ENCODE peak calls at places on chromosomes 13 and 19, in eight cellular contexts. P is lung; R is naive thymus-derived CD8-positive, alpha-beta T cell; D is amniotic stem cell; F is H1; E is A549; U is retinal pigment epithelial cell; O is HFF-Myc. Z is an unnamed sample.

GRCh38 chr19:47112166-47112663 is 1.4 kb downstream of the ZC3H4 start:
- DNase-seq in P (peak; percentile 92), U (no peak), O (peak; percentile 70), R (peak; percentile 81), F (peak; percentile 81), D (peak; percentile 79), E (peak; percentile 89), Z (peak; percentile 89)

GRCh38 chr19:5367530-5368133 is 27.0 kb upstream of the PTPRS start:
- DNase-seq in E (no peak), P (no peak), D (no peak), O (no peak), F (no peak), R (no peak), U (no peak), Z (no peak)

GRCh38 chr19:32652893-32653625 is 21.9 kb downstream of the ANKRD27 start:
- DNase-seq in R (no peak), U (peak; percentile 53), D (no peak), E (no peak), O (peak; percentile 22), P (peak; percentile 74), F (no peak), Z (peak; percentile 18)

GRCh38 chr13:35512271-35512920 is 35.9 kb upstream of the MAB21L1 start:
- DNase-seq in F (no peak), P (no peak), D (peak; percentile 75), O (peak; percentile 66), R (no peak), E (no peak), U (peak; percentile 81), Z (no peak)

GRCh38 chr19:5240011-5240410 is 100.6 kb downstream of the PTPRS start:
- DNase-seq in F (no peak), O (no peak), U (no peak), R (no peak), P (no peak), D (no peak), E (no peak), Z (no peak)

GRCh38 chr19:6324757-6325156 is 8.7 kb downstream of the ACER1 start:
- DNase-seq in O (no peak), D (no peak), U (no peak), E (no peak), F (no peak), P (no peak), R (no peak), Z (no peak)

GRCh38 chr13:44237276-44237767 is 136.3 kb upstream of the SERP2 start:
- DNase-seq in E (peak; percentile 60), O (peak; percentile 82), U (no peak), P (peak; percentile 60), R (no peak), D (peak; percentile 60), F (no peak), Z (peak; percentile 25)

GRCh38 chr13:82800391-82800790 is 1081.9 kb downstream of the SLITRK1 start:
- DNase-seq in E (no peak), D (peak; percentile 6), O (no peak), R (no peak), U (peak; percentile 73), P (no peak), F (no peak), Z (no peak)

GRCh38 chr13:40438022-40438692 is 228.3 kb downstream of the FOXO1 start:
- DNase-seq in E (no peak), D (no peak), U (no peak), R (no peak), P (no peak), O (no peak), F (no peak), Z (no peak)

GRCh38 chr19:50204081-50204428 is 633 bp downstream of the MYH14 start:
- DNase-seq in E (no peak), F (no peak), R (no peak), U (no peak), P (no peak), O (no peak), D (no peak), Z (no peak)

GRCh38 chr13:39685652-39686051 is 30.2 kb downstream of the COG6 start:
- DNase-seq in U (no peak), R (no peak), P (no peak), E (no peak), O (no peak), F (no peak), D (no peak), Z (no peak)

GRCh38 chr13:50650936-50651638 is 192.4 kb downstream of the DLEU7 start:
- DNase-seq in O (no peak), E (no peak), R (no peak), F (no peak), D (no peak), P (no peak), U (no peak), Z (no peak)

GRCh38 chr19:30621326-30621920 is 249.2 kb downstream of the ZNF536 start:
- DNase-seq in F (no peak), E (no peak), U (no peak), P (no peak), R (no peak), O (no peak), D (no peak), Z (no peak)

GRCh38 chr19:40611096-40611495 is 9.9 kb downstream of the LTBP4 start:
- DNase-seq in U (no peak), R (no peak), E (no peak), F (no peak), O (no peak), D (no peak), P (peak; percentile 58), Z (no peak)

GRCh38 chr19:12952488-12953455 is 4.3 kb downstream of the GADD45GIP1 start:
- DNase-seq in D (peak; percentile 59), U (no peak), F (no peak), P (no peak), O (no peak), E (no peak), R (no peak), Z (no peak)

GRCh38 chr13:21022694-21023325 is 38.6 kb downstream of the LATS2 start:
- DNase-seq in O (no peak), U (no peak), E (no peak), P (no peak), D (no peak), F (no peak), R (no peak), Z (no peak)

GRCh38 chr13:95723428-95723827 is 46.5 kb downstream of the DNAJC3 start:
- DNase-seq in O (no peak), P (no peak), U (no peak), R (no peak), F (no peak), E (no peak), D (no peak), Z (no peak)

GRCh38 chr19:19463348-19464117 is 51.8 kb downstream of the TSSK6 start:
- DNase-seq in U (no peak), P (no peak), D (no peak), E (no peak), O (no peak), R (no peak), F (no peak), Z (no peak)

GRCh38 chr13:98810746-98811145 is 58.3 kb upstream of the SLC15A1 start:
- DNase-seq in O (no peak), R (no peak), E (no peak), D (no peak), P (no peak), F (no peak), U (no peak), Z (no peak)

GRCh38 chr19:12778020-12778904 is 2.9 kb upstream of the HOOK2 start:
- DNase-seq in O (no peak), F (peak; percentile 76), E (peak; percentile 78), D (no peak), P (peak; percentile 75), R (peak; percentile 37), U (no peak), Z (no peak)

GRCh38 chr13:75656590-75656989 is 20.5 kb downstream of the LMO7 start:
- DNase-seq in E (no peak), F (no peak), U (no peak), R (no peak), P (no peak), D (no peak), O (no peak), Z (no peak)